ENCODE peak calls at places on chromosome 18, in four cellular contexts. P, V, Z and Q are unnamed samples.

GRCh38 chr18:36355511-36355910 is 58.0 kb downstream of the FHOD3 start:
- DNase-seq in Z (no peak), P (no peak), V (no peak), Q (no peak)

GRCh38 chr18:26549486-26550435 is 1.4 kb upstream of the KCTD1 start:
- DNase-seq in Z (peak), V (peak), P (no peak), Q (no peak)

GRCh38 chr18:12307871-12308385 is at the start of gene TUBB6:
- DNase-seq in P (no peak), V (peak), Z (no peak), Q (no peak)

GRCh38 chr18:59141294-59142068 is 1.8 kb downstream of the SEC11C start:
- DNase-seq in P (no peak), Z (peak), V (no peak), Q (no peak)

GRCh38 chr18:36711813-36712444 is 116.9 kb downstream of the TPGS2 start:
- DNase-seq in P (no peak), V (peak), Z (no peak), Q (no peak)

GRCh38 chr18:49258938-49259337 is 201.5 kb downstream of the DYM start:
- DNase-seq in Z (no peak), V (no peak), P (no peak), Q (no peak)

GRCh38 chr18:23284629-23285028 is 149.3 kb downstream of the CABLES1 start:
- DNase-seq in V (no peak), Z (no peak), P (no peak), Q (no peak)

GRCh38 chr18:59697236-59697932 is at the start of gene CCBE1:
- DNase-seq in Z (no peak), V (peak), P (no peak), Q (no peak)

GRCh38 chr18:71707985-71708500 is 836.1 kb downstream of the CBLN2 start:
- DNase-seq in V (no peak), Z (no peak), P (no peak), Q (no peak)

GRCh38 chr18:76353500-76353899 is 141.5 kb downstream of the ZNF516 start:
- DNase-seq in Z (no peak), V (no peak), P (no peak), Q (no peak)
- H3K4me3 ChIP-seq in Z (no peak), V (no peak), P (no peak), Q (no peak)

DNA sequence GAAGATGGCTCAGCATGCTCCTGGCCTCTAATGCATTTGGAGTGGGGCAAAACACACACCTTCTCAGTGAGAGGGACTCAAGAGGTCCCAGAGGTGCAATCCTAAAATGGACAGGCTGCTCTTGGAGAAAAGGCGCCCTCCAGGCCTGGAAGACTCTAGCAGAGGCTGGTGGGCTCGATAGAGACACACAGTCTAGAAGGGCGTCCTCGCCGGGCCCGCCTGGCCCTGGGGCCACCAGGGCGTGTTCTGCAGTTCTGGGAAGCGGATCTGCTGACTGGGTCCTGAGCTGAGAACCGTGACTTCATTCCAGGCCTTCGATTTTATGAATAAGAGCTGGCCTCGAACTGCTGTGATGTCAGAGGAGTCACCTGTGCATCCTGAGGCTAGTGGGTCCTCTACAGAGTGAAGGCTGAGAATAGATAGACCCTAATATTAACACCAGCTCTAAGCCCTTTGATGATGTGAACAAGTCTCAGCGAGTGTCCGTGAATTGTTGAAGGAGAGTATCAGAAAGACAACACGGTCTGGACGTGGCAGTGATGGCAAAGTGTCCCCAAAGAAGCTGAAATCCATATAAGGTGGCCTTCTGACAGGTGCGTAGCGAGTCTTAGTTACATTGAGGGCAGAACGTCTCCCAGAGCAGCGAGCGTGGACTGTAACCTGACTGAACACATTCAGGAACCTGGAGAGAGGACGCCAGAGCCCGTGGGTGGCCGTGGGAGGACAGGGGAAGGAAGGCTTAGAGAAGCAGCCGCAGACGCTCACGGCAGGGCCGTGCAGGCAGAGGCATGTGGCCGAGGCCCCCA is 136.9 kb downstream of the PTGR3 start:
- DNase-seq in V (no peak), P (no peak), Z (no peak), Q (no peak)
- H3K4me3 ChIP-seq in V (no peak), P (peak), Z (no peak), Q (no peak)

GRCh38 chr18:62832282-62832681 is 116.9 kb downstream of the PHLPP1 start:
- DNase-seq in P (no peak), V (no peak), Z (no peak), Q (no peak)
- H3K4me3 ChIP-seq in P (no peak), V (no peak), Z (no peak), Q (no peak)

DNA sequence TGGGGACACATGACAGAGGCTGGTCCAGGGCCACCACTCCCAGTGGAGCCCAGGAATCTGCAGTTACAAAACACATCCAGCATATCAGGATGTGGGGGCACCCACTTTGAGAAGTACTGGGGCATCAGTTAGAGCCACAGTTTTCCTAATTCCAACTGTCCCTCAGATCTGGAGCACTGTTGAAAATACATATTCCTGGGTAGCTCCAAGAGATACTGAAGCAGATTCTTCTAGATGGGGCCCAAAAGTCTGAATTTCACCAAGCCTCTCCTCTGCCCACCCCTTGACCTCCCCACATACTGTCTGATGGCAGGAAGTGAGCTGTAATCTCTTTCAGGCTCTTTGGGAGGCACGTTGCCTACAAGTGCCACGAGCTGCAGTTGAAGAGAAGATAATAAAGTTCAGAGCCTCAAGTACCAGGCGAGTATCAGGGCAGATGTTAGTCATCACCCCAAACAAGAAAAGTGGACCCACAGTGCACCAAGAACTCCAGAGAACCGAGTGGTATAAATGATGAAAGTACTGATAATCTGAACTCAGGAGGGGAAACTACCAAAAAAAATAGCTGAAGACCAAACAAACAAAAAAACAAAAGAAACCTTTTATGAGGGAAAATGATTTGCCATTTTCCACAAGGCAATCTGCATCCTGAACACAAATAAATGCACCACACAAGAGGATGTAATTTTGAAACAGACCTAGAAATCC is 98.8 kb downstream of the TCF4 start:
- DNase-seq in P (no peak), Z (no peak), V (no peak), Q (no peak)
- H3K4me3 ChIP-seq in P (no peak), Z (peak), V (no peak), Q (no peak)